ENCODE peak calls at places on chromosome 16, in eight cellular contexts. W is AG04450, Q is heart right ventricle, R is GM13977, P is HCT116, T is lower lobe of right lung, G is breast epithelium, M is Calu3. V is an unnamed sample.
A peak's percentile ranks its signal among the peaks of the same experiment; 100 is the strongest.

GRCh38 chr16:71895679-71896385 is 501 bp downstream of the IST1 start:
- DNase-seq in W (no peak), Q (peak; percentile 29), R (peak; percentile 50), P (no peak), T (peak; percentile 67), G (peak; percentile 29), M (peak; percentile 35), V (peak; percentile 55)

GRCh38 chr16:27439273-27440018 is 37.5 kb downstream of the IL21R start:
- DNase-seq in W (no peak), Q (no peak), R (no peak), P (no peak), T (no peak), G (no peak), M (no peak), V (no peak)

GRCh38 chr16:50494501-50495491 is 53.4 kb upstream of the NKD1 start:
- DNase-seq in W (no peak), Q (no peak), R (no peak), P (no peak), T (no peak), G (no peak), M (no peak), V (no peak)

GRCh38 chr16:26795184-26795583 is 271.5 kb upstream of the C16orf82 start:
- DNase-seq in W (no peak), Q (no peak), R (no peak), P (no peak), T (no peak), G (no peak), M (no peak), V (no peak)

GRCh38 chr16:68491576-68491950 is 43.3 kb upstream of the SMPD3 start:
- DNase-seq in W (no peak), Q (no peak), R (no peak), P (no peak), T (no peak), G (no peak), M (no peak), V (no peak)

GRCh38 chr16:9126609-9127008 is 35.2 kb downstream of the HAPSTR1 start:
- DNase-seq in W (no peak), Q (no peak), R (no peak), P (no peak), T (no peak), G (peak; percentile 7), M (no peak), V (no peak)

GRCh38 chr16:48452991-48453760 is 68.0 kb upstream of the SIAH1 start:
- DNase-seq in W (no peak), Q (peak; percentile 41), R (no peak), P (no peak), T (no peak), G (no peak), M (no peak), V (no peak)

GRCh38 chr16:31106509-31107464 is 1.4 kb upstream of the BCKDK start:
- DNase-seq in W (no peak), Q (no peak), R (no peak), P (no peak), T (no peak), G (no peak), M (no peak), V (no peak)

GRCh38 chr16:57852189-57852588 is 49.9 kb upstream of the KIFC3 start:
- DNase-seq in W (no peak), Q (no peak), R (no peak), P (no peak), T (no peak), G (no peak), M (no peak), V (no peak)

GRCh38 chr16:65509172-65509571 is 387.3 kb upstream of the CDH11 start:
- DNase-seq in W (no peak), Q (no peak), R (no peak), P (no peak), T (no peak), G (no peak), M (no peak), V (no peak)

GRCh38 chr16:56606071-56606687 is 2.2 kb upstream of the MT2A start:
- DNase-seq in W (no peak), Q (no peak), R (no peak), P (peak; percentile 48), T (no peak), G (peak; percentile 61), M (no peak), V (peak; percentile 92)

GRCh38 chr16:51773491-51773890 is 622.4 kb upstream of the SALL1 start:
- DNase-seq in W (no peak), Q (no peak), R (no peak), P (no peak), T (no peak), G (no peak), M (no peak), V (no peak)

GRCh38 chr16:53754938-53755910 is 51.3 kb downstream of the FTO start:
- DNase-seq in W (no peak), Q (no peak), R (no peak), P (no peak), T (no peak), G (no peak), M (peak; percentile 80), V (peak; percentile 70)

GRCh38 chr16:68445458-68445857 is 2.9 kb downstream of the SMPD3 start:
- DNase-seq in W (no peak), Q (no peak), R (peak; percentile 66), P (peak; percentile 43), T (no peak), G (no peak), M (peak; percentile 65), V (no peak)

GRCh38 chr16:53433930-53434435 is 288 bp upstream of the RBL2 start:
- DNase-seq in W (peak; percentile 33), Q (peak; percentile 87), R (peak; percentile 88), P (peak; percentile 58), T (no peak), G (no peak), M (no peak), V (peak; percentile 80)

GRCh38 chr16:50599494-50599893 is 51.3 kb downstream of the NKD1 start:
- DNase-seq in W (no peak), Q (no peak), R (no peak), P (no peak), T (no peak), G (no peak), M (no peak), V (no peak)

DNA sequence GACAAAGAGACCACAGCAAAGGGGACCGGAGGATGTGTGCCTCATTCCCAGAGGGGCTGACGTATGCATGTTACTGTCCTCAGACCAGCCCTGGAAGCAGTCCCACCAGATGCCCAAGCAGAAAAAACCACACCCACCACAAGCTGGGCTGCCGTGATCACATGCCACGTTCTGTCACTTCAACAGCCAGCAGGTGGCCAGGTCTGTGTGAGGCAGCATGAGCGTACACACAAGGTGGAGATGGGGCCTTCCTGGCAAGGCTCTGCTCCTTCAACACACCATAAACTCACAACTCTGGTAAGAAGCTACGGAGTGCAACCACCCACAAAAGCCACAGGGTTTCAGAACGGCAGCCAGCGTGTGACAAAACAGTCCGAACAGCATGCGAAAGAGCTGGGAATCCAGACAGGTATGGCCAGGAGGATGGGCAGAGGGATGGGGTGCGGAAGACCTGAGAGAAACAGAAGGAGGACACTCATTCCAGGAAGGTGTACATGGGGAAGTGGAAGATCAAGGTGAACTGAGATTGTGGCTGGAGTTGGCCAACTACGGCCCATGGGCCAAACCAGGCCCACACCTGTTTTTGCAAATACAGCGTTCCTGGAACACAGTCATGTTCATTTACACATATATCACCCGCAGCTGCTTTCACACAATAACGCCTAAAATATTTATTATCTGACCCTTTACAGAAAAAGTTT is 27.9 kb downstream of the MBTPS1 start:
- DNase-seq in W (no peak), Q (peak; percentile 47), R (peak; percentile 70), P (no peak), T (no peak), G (peak; percentile 36), M (no peak), V (no peak)
- TF ChIP-seq CTCF in W (no peak), Q (no peak), R (peak; percentile 59), P (peak; percentile 30), T (no peak), G (peak; percentile 21), M (no peak), V (no peak)

GRCh38 chr16:85675528-85675927 is 13.2 kb downstream of the GINS2 start:
- DNase-seq in W (no peak), Q (no peak), R (peak; percentile 37), P (no peak), T (no peak), G (no peak), M (no peak), V (peak; percentile 56)
- TF ChIP-seq CTCF in W (peak; percentile 65), Q (no peak), R (peak; percentile 40), P (peak; percentile 65), T (no peak), G (no peak), M (peak; percentile 36), V (peak; percentile 61)

GRCh38 chr16:89287777-89288576 is 70.5 kb downstream of the ZNF778 start:
- DNase-seq in W (no peak), Q (no peak), R (no peak), P (no peak), T (no peak), G (no peak), M (no peak), V (no peak)

GRCh38 chr16:89288577-89288844 is 71.0 kb downstream of the ZNF778 start:
- DNase-seq in W (no peak), Q (no peak), R (no peak), P (no peak), T (no peak), G (no peak), M (no peak), V (no peak)

GRCh38 chr16:89285381-89285780 is 67.9 kb downstream of the ZNF778 start:
- DNase-seq in W (no peak), Q (no peak), R (no peak), P (no peak), T (no peak), G (no peak), M (no peak), V (no peak)

GRCh38 chr16:89283449-89283848 is 65.9 kb downstream of the ZNF778 start:
- DNase-seq in W (no peak), Q (no peak), R (no peak), P (no peak), T (no peak), G (no peak), M (no peak), V (no peak)

GRCh38 chr16:89286096-89286495 is 68.6 kb downstream of the ZNF778 start:
- DNase-seq in W (no peak), Q (no peak), R (no peak), P (no peak), T (no peak), G (no peak), M (no peak), V (no peak)
- TF ChIP-seq CTCF in W (no peak), Q (no peak), R (no peak), P (no peak), T (no peak), G (no peak), M (no peak), V (no peak)

DNA sequence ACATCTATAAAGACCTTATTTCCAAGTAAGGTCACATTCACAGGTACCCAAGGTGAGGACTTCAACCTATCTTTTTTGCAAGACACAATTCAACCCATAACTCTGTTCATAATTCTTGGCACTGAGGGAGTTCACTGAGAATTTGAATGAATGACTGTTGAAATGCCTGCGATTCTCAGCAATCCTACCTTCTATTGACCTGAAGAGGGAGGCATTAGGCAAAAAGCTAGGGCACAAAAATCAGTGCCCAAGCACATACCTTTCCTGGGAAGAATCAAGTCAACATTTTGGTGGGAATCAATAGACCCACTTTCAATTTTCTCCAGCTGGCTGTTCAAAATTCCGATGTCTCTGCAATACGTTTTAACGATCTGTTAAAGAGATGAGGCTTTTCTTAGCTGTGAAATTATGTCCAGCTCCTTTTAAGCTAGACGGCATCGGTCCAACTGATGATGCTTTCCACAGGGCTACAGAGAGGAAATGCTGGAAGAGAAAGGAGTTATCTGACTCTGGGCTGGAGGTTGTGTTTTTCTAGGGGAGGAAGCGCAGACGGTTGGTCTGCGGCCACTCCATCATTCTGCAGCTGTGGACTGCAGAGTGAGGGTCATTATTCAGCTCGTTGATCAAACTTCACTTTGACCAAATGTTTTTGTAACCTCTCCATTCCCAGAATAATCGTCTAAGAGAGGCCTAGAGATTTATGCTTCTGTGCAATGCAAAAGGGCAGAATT is 25.1 kb downstream of the BCO1 start:
- DNase-seq in W (no peak), Q (peak; percentile 10), R (no peak), P (no peak), T (no peak), G (no peak), M (no peak), V (peak; percentile 84)
- TF ChIP-seq CTCF in W (peak; percentile 15), Q (no peak), R (no peak), P (peak; percentile 31), T (no peak), G (no peak), M (no peak), V (peak; percentile 32)